ENCODE peak calls at places on chromosome 13, in four cellular contexts. One of them, this sample, is unnamed.

GRCh38 chr13:50519866-50520265 is 323.6 kb downstream of the DLEU7 start:
- DNase-seq in CD4-positive, alpha-beta T cell: no peak
- DNase-seq in AG09309: no peak
- DNase-seq in AG04449: no peak
- DNase-seq in this sample: no peak

GRCh38 chr13:100673831-100674362 is 698 bp downstream of the TMTC4 start:
- DNase-seq in CD4-positive, alpha-beta T cell: no peak
- DNase-seq in AG09309: peak
- DNase-seq in AG04449: peak
- DNase-seq in this sample: peak

GRCh38 chr13:96948127-96948526 is 46.1 kb downstream of the OXGR1 start:
- DNase-seq in CD4-positive, alpha-beta T cell: no peak
- DNase-seq in AG09309: no peak
- DNase-seq in AG04449: no peak
- DNase-seq in this sample: no peak

GRCh38 chr13:45623516-45624090 is 8.1 kb upstream of the ERICH6B start:
- DNase-seq in CD4-positive, alpha-beta T cell: no peak
- DNase-seq in AG09309: no peak
- DNase-seq in AG04449: no peak
- DNase-seq in this sample: peak

GRCh38 chr13:30656178-30656577 is 38.5 kb downstream of the USPL1 start:
- DNase-seq in CD4-positive, alpha-beta T cell: no peak
- DNase-seq in AG09309: no peak
- DNase-seq in AG04449: no peak
- DNase-seq in this sample: no peak

GRCh38 chr13:43127827-43128226 is 104.4 kb downstream of the DNAJC15 start:
- DNase-seq in CD4-positive, alpha-beta T cell: no peak
- DNase-seq in AG09309: no peak
- DNase-seq in AG04449: no peak
- DNase-seq in this sample: peak

GRCh38 chr13:35826626-35827254 is 304.4 kb downstream of the DCLK1 start:
- DNase-seq in CD4-positive, alpha-beta T cell: no peak
- DNase-seq in AG09309: no peak
- DNase-seq in AG04449: no peak
- DNase-seq in this sample: no peak

GRCh38 chr13:61531383-61532065 is 115.9 kb upstream of the PCDH20 start:
- DNase-seq in CD4-positive, alpha-beta T cell: no peak
- DNase-seq in AG09309: no peak
- DNase-seq in AG04449: no peak
- DNase-seq in this sample: no peak

GRCh38 chr13:29993716-29994488 is 143.5 kb upstream of the UBL3 start:
- DNase-seq in CD4-positive, alpha-beta T cell: no peak
- DNase-seq in AG09309: peak
- DNase-seq in AG04449: peak
- DNase-seq in this sample: no peak

GRCh38 chr13:55664178-55664577 is 1476.5 kb upstream of the PRR20A start:
- DNase-seq in CD4-positive, alpha-beta T cell: no peak
- DNase-seq in AG09309: no peak
- DNase-seq in AG04449: no peak
- DNase-seq in this sample: no peak

GRCh38 chr13:45132384-45133064 is 12.2 kb downstream of the GTF2F2 start:
- DNase-seq in CD4-positive, alpha-beta T cell: no peak
- DNase-seq in AG09309: no peak
- DNase-seq in AG04449: no peak
- DNase-seq in this sample: peak

GRCh38 chr13:30710442-30710841 is 24.9 kb upstream of the ALOX5AP start:
- DNase-seq in CD4-positive, alpha-beta T cell: no peak
- DNase-seq in AG09309: no peak
- DNase-seq in AG04449: no peak
- DNase-seq in this sample: no peak

GRCh38 chr13:21673592-21674270 is 2.9 kb downstream of the FGF9 start:
- DNase-seq in CD4-positive, alpha-beta T cell: no peak
- DNase-seq in AG09309: no peak
- DNase-seq in AG04449: no peak
- DNase-seq in this sample: peak

GRCh38 chr13:77853701-77854100 is 64.9 kb downstream of the EDNRB start:
- DNase-seq in CD4-positive, alpha-beta T cell: no peak
- DNase-seq in AG09309: no peak
- DNase-seq in AG04449: no peak
- DNase-seq in this sample: no peak

GRCh38 chr13:91142572-91142971 is 204.9 kb upstream of the MIR17HG start:
- DNase-seq in CD4-positive, alpha-beta T cell: no peak
- DNase-seq in AG09309: no peak
- DNase-seq in AG04449: no peak
- DNase-seq in this sample: no peak

GRCh38 chr13:21884965-21885567 is 214.2 kb downstream of the FGF9 start:
- DNase-seq in CD4-positive, alpha-beta T cell: no peak
- DNase-seq in AG09309: no peak
- DNase-seq in AG04449: no peak
- DNase-seq in this sample: no peak

GRCh38 chr13:98141091-98141490 is 1.8 kb upstream of the FARP1 start:
- DNase-seq in CD4-positive, alpha-beta T cell: no peak
- DNase-seq in AG09309: no peak
- DNase-seq in AG04449: no peak
- DNase-seq in this sample: no peak

GRCh38 chr13:23254506-23254905 is 73.7 kb downstream of the SGCG start:
- DNase-seq in CD4-positive, alpha-beta T cell: no peak
- DNase-seq in AG09309: no peak
- DNase-seq in AG04449: no peak
- DNase-seq in this sample: no peak

GRCh38 chr13:74153316-74153715 is 19.1 kb upstream of the KLF12 start:
- DNase-seq in CD4-positive, alpha-beta T cell: no peak
- DNase-seq in AG09309: no peak
- DNase-seq in AG04449: no peak
- DNase-seq in this sample: no peak

GRCh38 chr13:30078059-30078458 is 227.6 kb upstream of the UBL3 start:
- DNase-seq in CD4-positive, alpha-beta T cell: no peak
- DNase-seq in AG09309: no peak
- DNase-seq in AG04449: no peak
- DNase-seq in this sample: no peak

GRCh38 chr13:88602786-88603777 is 931.9 kb downstream of the SLITRK5 start:
- DNase-seq in CD4-positive, alpha-beta T cell: no peak
- DNase-seq in AG09309: no peak
- DNase-seq in AG04449: no peak
- DNase-seq in this sample: no peak

GRCh38 chr13:24459234-24459633 is 53.3 kb downstream of the PARP4 start:
- DNase-seq in CD4-positive, alpha-beta T cell: no peak
- DNase-seq in AG09309: peak
- DNase-seq in AG04449: peak
- DNase-seq in this sample: peak

GRCh38 chr13:49838989-49839388 is 46.5 kb upstream of the KPNA3 start:
- DNase-seq in CD4-positive, alpha-beta T cell: no peak
- DNase-seq in AG09309: no peak
- DNase-seq in AG04449: no peak
- DNase-seq in this sample: no peak

GRCh38 chr13:44703371-44703770 is 127.2 kb upstream of the TSC22D1 start:
- DNase-seq in CD4-positive, alpha-beta T cell: no peak
- DNase-seq in AG09309: peak
- DNase-seq in AG04449: no peak
- DNase-seq in this sample: no peak

GRCh38 chr13:87656311-87656710 is 14.9 kb upstream of the SLITRK5 start:
- DNase-seq in CD4-positive, alpha-beta T cell: no peak
- DNase-seq in AG09309: no peak
- DNase-seq in AG04449: no peak
- DNase-seq in this sample: no peak

GRCh38 chr13:27549406-27549981 is 70.8 kb downstream of the LNX2 start:
- DNase-seq in CD4-positive, alpha-beta T cell: no peak
- DNase-seq in AG09309: no peak
- DNase-seq in AG04449: no peak
- DNase-seq in this sample: no peak

GRCh38 chr13:30301827-30302226 is 5.5 kb downstream of the KATNAL1 start:
- DNase-seq in CD4-positive, alpha-beta T cell: no peak
- DNase-seq in AG09309: no peak
- DNase-seq in AG04449: no peak
- DNase-seq in this sample: no peak

GRCh38 chr13:51958217-51958547 is 53.1 kb downstream of the ATP7B start:
- DNase-seq in CD4-positive, alpha-beta T cell: no peak
- DNase-seq in AG09309: no peak
- DNase-seq in AG04449: no peak
- DNase-seq in this sample: no peak

GRCh38 chr13:44814836-44815235 is 174.4 kb downstream of the NUFIP1 start:
- DNase-seq in CD4-positive, alpha-beta T cell: no peak
- DNase-seq in AG09309: no peak
- DNase-seq in AG04449: no peak
- DNase-seq in this sample: no peak

GRCh38 chr13:45713106-45713690 is 11.1 kb downstream of the CBY2 start:
- DNase-seq in CD4-positive, alpha-beta T cell: no peak
- DNase-seq in AG09309: no peak
- DNase-seq in AG04449: no peak
- DNase-seq in this sample: no peak

GRCh38 chr13:111420113-111420876 is 99.9 kb downstream of the TEX29 start:
- DNase-seq in CD4-positive, alpha-beta T cell: no peak
- DNase-seq in AG09309: no peak
- DNase-seq in AG04449: no peak
- DNase-seq in this sample: no peak

GRCh38 chr13:56850852-56851251 is 289.9 kb upstream of the PRR20A start:
- DNase-seq in CD4-positive, alpha-beta T cell: no peak
- DNase-seq in AG09309: no peak
- DNase-seq in AG04449: no peak
- DNase-seq in this sample: no peak

GRCh38 chr13:111609631-111610030 is 289.2 kb downstream of the TEX29 start:
- DNase-seq in CD4-positive, alpha-beta T cell: no peak
- DNase-seq in AG09309: no peak
- DNase-seq in AG04449: no peak
- DNase-seq in this sample: no peak

GRCh38 chr13:71079638-71080037 is 787.4 kb downstream of the DACH1 start:
- DNase-seq in CD4-positive, alpha-beta T cell: no peak
- DNase-seq in AG09309: no peak
- DNase-seq in AG04449: no peak
- DNase-seq in this sample: no peak

DNA sequence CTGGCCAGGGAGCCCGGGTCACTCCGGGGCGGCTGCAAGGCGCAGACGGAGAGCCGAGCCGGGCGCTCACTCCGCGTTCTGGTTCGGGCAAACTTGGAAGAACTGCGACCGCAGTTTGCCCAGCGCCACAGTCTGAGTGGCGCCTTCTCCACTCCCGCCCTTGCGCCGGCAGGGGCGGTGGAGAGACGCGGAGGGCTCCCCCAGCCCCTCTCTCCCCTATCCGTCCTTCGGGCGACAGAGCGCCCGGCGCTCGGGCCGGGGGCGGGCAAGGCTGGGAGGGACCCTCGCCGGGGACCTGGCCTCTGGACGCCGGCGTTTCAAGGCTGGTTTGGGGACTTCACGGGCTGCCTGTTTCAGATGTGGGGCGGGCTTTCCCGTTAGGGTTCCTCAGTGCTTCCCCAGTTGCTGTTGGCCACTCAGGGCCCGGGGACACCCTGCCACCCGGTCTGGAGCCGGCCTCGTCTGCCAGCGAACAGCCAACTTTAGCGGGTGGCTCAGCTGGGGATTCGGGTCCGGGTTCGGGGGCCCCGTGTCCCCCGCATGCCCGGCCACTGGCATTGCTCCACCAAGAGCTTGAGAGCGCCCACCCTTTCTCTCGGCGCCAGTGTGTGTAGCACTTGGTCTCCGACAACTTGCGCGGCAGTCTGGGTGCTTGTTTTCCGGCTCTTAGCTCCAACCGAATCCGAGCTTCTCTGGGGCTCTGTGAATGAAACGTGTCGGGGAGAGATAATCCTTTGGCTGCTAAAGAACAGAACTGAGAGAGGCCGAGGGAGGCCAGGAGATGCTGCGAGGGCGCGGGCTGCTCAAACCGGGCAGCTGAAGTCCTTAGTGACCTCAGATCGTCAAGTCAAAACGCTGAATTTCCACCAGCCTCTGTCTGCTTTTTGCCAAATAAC is 1.5 kb downstream of the GPC6 start:
- DNase-seq in CD4-positive, alpha-beta T cell: no peak
- DNase-seq in AG09309: peak
- DNase-seq in AG04449: no peak
- DNase-seq in this sample: no peak
- TF ChIP-seq CTCF in CD4-positive, alpha-beta T cell: no peak
- TF ChIP-seq CTCF in AG09309: peak
- TF ChIP-seq CTCF in AG04449: peak
- TF ChIP-seq CTCF in this sample: no peak

DNA sequence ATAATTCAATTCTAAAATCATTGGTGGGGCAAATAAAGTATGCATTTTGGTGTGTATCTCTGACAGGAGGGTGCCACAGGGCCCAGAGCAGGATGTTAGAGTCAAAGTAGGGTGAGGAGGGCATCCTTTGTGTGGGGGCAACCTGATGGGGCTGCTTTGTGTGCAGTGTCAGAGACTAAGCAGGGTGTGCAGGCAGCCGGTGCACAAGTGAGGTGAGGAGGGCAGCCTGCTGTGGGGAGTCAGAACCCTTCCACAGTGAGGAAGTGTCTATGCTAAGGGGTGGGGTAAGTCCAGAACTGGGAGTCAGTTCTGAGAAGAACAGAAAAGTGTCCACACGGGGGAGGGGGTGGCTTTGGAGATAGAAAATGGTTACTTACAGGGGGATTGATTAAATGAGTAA is 40.7 kb downstream of the RB1 start:
- DNase-seq in CD4-positive, alpha-beta T cell: no peak
- DNase-seq in AG09309: no peak
- DNase-seq in AG04449: no peak
- DNase-seq in this sample: no peak
- TF ChIP-seq CTCF in CD4-positive, alpha-beta T cell: no peak
- TF ChIP-seq CTCF in AG09309: no peak
- TF ChIP-seq CTCF in AG04449: no peak
- TF ChIP-seq CTCF in this sample: no peak

GRCh38 chr13:107867701-107868661 is 347.4 kb downstream of the LIG4 start:
- DNase-seq in CD4-positive, alpha-beta T cell: no peak
- DNase-seq in AG09309: no peak
- DNase-seq in AG04449: no peak
- DNase-seq in this sample: peak
- TF ChIP-seq CTCF in CD4-positive, alpha-beta T cell: no peak
- TF ChIP-seq CTCF in AG09309: peak
- TF ChIP-seq CTCF in AG04449: no peak
- TF ChIP-seq CTCF in this sample: no peak

DNA sequence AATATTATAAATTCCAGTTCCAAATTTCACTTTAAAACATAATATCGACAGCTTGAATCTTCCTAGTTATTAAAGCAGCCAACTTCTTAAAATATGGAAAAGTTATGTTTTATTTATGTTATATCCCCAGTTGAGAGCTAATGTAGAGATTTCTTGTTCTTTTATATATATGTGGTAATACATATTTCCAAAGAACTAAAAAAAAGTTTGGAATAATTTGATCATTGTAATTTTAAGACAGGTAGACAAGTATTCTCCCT is 781 bp upstream of the TBC1D4 start:
- DNase-seq in CD4-positive, alpha-beta T cell: no peak
- DNase-seq in AG09309: no peak
- DNase-seq in AG04449: no peak
- DNase-seq in this sample: no peak
- TF ChIP-seq CTCF in CD4-positive, alpha-beta T cell: peak
- TF ChIP-seq CTCF in AG09309: no peak
- TF ChIP-seq CTCF in AG04449: no peak
- TF ChIP-seq CTCF in this sample: no peak

DNA sequence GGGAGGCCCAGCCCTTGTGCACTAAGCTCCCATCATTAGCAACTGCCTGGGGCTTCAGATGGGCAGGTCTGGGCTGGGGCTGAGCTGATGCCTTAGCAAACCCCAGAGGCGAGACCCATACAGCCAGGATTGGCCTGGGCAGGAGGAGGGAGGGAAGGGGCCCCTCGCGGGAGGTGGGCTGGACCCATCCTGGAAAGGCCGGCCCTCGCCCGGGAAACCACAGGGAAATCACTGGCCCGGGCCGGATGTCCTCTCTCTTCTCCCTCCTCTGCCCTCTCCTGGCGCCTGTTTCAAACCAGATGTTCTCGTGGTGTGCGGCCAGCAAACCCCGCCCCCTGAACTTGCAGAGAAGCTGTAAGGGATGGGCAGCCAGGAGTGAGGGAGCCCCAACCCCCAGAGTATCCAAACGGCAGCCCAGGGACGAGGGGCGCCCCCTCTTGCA is 43.1 kb downstream of the TMEM255B start:
- DNase-seq in CD4-positive, alpha-beta T cell: no peak
- DNase-seq in AG09309: peak
- DNase-seq in AG04449: no peak
- DNase-seq in this sample: no peak
- TF ChIP-seq CTCF in CD4-positive, alpha-beta T cell: no peak
- TF ChIP-seq CTCF in AG09309: peak
- TF ChIP-seq CTCF in AG04449: no peak
- TF ChIP-seq CTCF in this sample: no peak

This sample was measured in GM13976.